ENCODE peak calls at places on chromosome 2, in eight cellular contexts. G is upper lobe of right lung, B is PC-3, I is GM12878, Y is fibroblast of lung, Z is prostate gland, O is stomach, H is cardiac muscle cell. N is an unnamed sample. For H3K36me3, the result is how much of the 10 kb centered on the place peaks cover.

GRCh38 chr2:207901401-207901800 is 123.9 kb downstream of the PLEKHM3 start:
- DNase-seq in I (no peak), Y (no peak), Z (no peak), G (no peak), H (no peak), O (no peak), B (no peak), N (no peak)

GRCh38 chr2:239957681-239958181 is 67.4 kb downstream of the NDUFA10 start:
- DNase-seq in I (no peak), H (no peak), Y (no peak), O (no peak), Z (no peak), G (no peak), B (no peak), N (no peak)

GRCh38 chr2:26870585-26871095 is 22.7 kb downstream of the DPYSL5 start:
- DNase-seq in H (no peak), Z (no peak), I (no peak), O (no peak), G (no peak), B (no peak), Y (no peak), N (no peak)

GRCh38 chr2:10904455-10904854 is 7.3 kb upstream of the KCNF1 start:
- DNase-seq in Y (no peak), H (no peak), Z (no peak), B (no peak), O (no peak), I (no peak), G (no peak), N (no peak)

GRCh38 chr2:74777161-74777900 is 56.6 kb upstream of the HK2 start:
- DNase-seq in G (no peak), Z (no peak), O (no peak), H (no peak), I (peak), B (no peak), Y (no peak), N (no peak)

GRCh38 chr2:10668402-10669012 is 21.3 kb downstream of the NOL10 start:
- DNase-seq in Y (peak), O (no peak), I (peak), G (no peak), B (peak), H (peak), Z (peak), N (no peak)

GRCh38 chr2:203022751-203023150 is 8.1 kb downstream of the NBEAL1 start:
- DNase-seq in B (no peak), O (no peak), I (no peak), G (no peak), Z (no peak), Y (peak), H (peak), N (no peak)

GRCh38 chr2:66601624-66602023 is 166.7 kb downstream of the MEIS1 start:
- DNase-seq in G (no peak), I (no peak), O (no peak), H (no peak), B (no peak), Z (no peak), Y (peak), N (no peak)

GRCh38 chr2:85188852-85189251 is 55.7 kb downstream of the TCF7L1 start:
- DNase-seq in Z (no peak), O (no peak), B (peak), G (no peak), Y (no peak), I (no peak), H (no peak), N (no peak)

GRCh38 chr2:118650327-118650726 is 197.1 kb downstream of the EN1 start:
- DNase-seq in B (no peak), O (no peak), G (no peak), Y (no peak), Z (no peak), I (no peak), H (no peak), N (no peak)

GRCh38 chr2:168608796-168609195 is 152.7 kb downstream of the CERS6 start:
- DNase-seq in O (no peak), I (no peak), G (no peak), B (no peak), Y (no peak), H (no peak), Z (no peak), N (no peak)

GRCh38 chr2:223247136-223247535 is 195.1 kb downstream of the KCNE4 start:
- DNase-seq in Z (no peak), O (no peak), H (peak), I (no peak), G (no peak), B (peak), Y (peak), N (peak)

GRCh38 chr2:66531156-66531555 is 96.2 kb downstream of the MEIS1 start:
- DNase-seq in Z (no peak), G (no peak), B (peak), I (no peak), Y (peak), O (no peak), H (no peak), N (no peak)

GRCh38 chr2:65377556-65378307 is 54.7 kb downstream of the SPRED2 start:
- DNase-seq in G (no peak), Z (peak), Y (peak), H (peak), B (peak), O (no peak), I (no peak), N (no peak)

GRCh38 chr2:240163056-240163714 is 22.7 kb upstream of the OTOS start:
- DNase-seq in Z (no peak), I (no peak), H (no peak), B (no peak), Y (no peak), O (no peak), G (peak), N (no peak)

GRCh38 chr2:98561902-98562695 is 46.2 kb downstream of the COA5 start:
- DNase-seq in I (no peak), O (no peak), B (no peak), H (no peak), Z (no peak), Y (peak), G (no peak), N (no peak)

GRCh38 chr2:98561018-98561417 is 47.3 kb downstream of the COA5 start:
- DNase-seq in O (no peak), I (no peak), B (no peak), Z (no peak), Y (no peak), H (no peak), G (no peak), N (no peak)

GRCh38 chr2:98565286-98565860 is 42.9 kb downstream of the COA5 start:
- DNase-seq in H (no peak), Z (no peak), G (no peak), O (no peak), Y (no peak), B (no peak), I (no peak), N (no peak)

GRCh38 chr2:98564541-98565164 is 43.7 kb downstream of the COA5 start:
- DNase-seq in Z (no peak), Y (no peak), G (no peak), B (no peak), H (no peak), O (no peak), I (no peak), N (no peak)

GRCh38 chr2:98563394-98563793 is 44.9 kb downstream of the COA5 start:
- DNase-seq in I (no peak), O (no peak), H (no peak), Y (no peak), G (no peak), B (no peak), Z (no peak), N (no peak)
- H3K36me3 ChIP-seq in I (under half), O (half or more), H (under half), Y (under half), G (half or more), B (under half), Z (under half), N (under half)

GRCh38 chr2:121129692-121130091 is 155.3 kb downstream of the TFCP2L1 start:
- DNase-seq in H (no peak), Z (no peak), B (no peak), Y (no peak), G (no peak), I (no peak), O (no peak), N (no peak)

GRCh38 chr2:121131375-121131774 is 153.6 kb downstream of the TFCP2L1 start:
- DNase-seq in B (no peak), Y (no peak), O (no peak), G (no peak), H (no peak), I (no peak), Z (no peak), N (no peak)

GRCh38 chr2:121133551-121134319 is 151.3 kb downstream of the TFCP2L1 start:
- DNase-seq in H (no peak), Z (no peak), Y (no peak), B (no peak), I (no peak), O (no peak), G (no peak), N (no peak)

GRCh38 chr2:121130301-121130850 is 154.6 kb downstream of the TFCP2L1 start:
- DNase-seq in B (no peak), Z (no peak), G (no peak), O (no peak), H (no peak), I (no peak), Y (no peak), N (no peak)

DNA sequence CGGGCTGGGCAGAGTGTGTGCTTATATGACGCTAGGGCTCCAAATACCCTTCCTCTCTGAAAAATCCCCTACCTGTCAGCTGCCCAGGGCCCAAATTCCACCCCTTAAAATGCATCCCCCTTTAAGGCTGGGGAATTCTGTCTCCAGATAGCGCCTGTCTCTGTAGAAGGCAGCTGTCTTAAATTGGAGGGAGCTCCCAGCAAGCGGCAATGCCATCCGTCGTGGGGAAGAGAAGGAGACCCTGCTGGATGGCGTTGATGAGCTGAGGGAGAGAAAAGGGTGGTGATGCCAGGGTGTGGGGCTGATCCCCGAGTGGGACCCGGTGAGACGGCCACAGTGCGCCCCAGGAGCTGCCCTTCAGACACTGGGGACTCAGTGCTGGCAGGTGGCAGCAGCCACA is 152.9 kb downstream of the TFCP2L1 start:
- DNase-seq in H (no peak), I (no peak), B (no peak), O (no peak), Z (no peak), Y (no peak), G (no peak), N (no peak)
- H3K4me3 ChIP-seq in H (no peak), I (no peak), B (no peak), O (no peak), Z (no peak), Y (no peak), G (no peak), N (no peak)

GRCh38 chr2:61363580-61363979 is 107.3 kb downstream of the USP34 start:
- DNase-seq in I (no peak), Z (no peak), G (no peak), Y (no peak), B (peak), O (no peak), H (no peak), N (no peak)
- TF ChIP-seq CTCF in I (no peak), Z (no peak), G (no peak), Y (no peak), B (no peak), O (no peak), H (no peak), N (no peak)

GRCh38 chr2:159217661-159218060 is 68.8 kb downstream of the WDSUB1 start:
- DNase-seq in H (no peak), O (no peak), I (no peak), B (no peak), Z (no peak), G (no peak), Y (no peak), N (no peak)
- H3K36me3 ChIP-seq in H (under half), O (half or more), I (under half), B (under half), Z (under half), G (half or more), Y (under half), N (under half)

DNA sequence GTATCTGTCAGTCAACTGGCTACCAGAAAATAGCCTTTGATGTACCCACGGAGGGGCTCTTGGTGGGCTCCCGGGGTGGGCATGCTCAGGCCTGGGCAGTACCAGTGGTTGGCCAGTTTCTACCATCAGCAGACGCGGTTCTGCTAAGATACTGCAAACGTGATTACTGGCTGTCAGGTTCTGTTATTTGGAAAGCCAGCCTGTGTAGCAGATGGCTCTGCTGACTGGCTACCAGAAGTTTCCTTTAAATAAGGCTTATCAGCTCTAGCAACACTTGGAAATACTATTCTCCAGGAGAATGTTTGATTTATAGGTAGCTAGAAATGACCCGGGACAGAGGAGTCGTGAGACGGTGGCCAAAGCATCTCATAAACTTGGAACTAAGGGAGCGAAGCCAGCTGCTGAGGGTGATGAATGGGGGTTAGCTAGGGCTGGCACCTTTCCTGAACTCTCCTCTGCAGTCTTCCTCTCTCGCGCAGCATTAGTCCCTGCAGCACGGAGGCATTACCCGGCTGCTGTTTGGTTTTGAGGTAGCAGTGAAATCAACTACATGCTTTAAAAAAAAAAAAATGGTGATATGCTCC is 171.9 kb downstream of the AGAP1 start:
- DNase-seq in Z (no peak), Y (peak), G (no peak), B (peak), H (peak), I (no peak), O (no peak), N (no peak)
- H3K4me3 ChIP-seq in Z (no peak), Y (peak), G (peak), B (peak), H (peak), I (no peak), O (peak), N (no peak)

GRCh38 chr2:53513167-53513666 is 254.4 kb upstream of the CHAC2 start:
- DNase-seq in B (no peak), Z (no peak), H (no peak), O (no peak), G (no peak), I (no peak), Y (no peak), N (no peak)

GRCh38 chr2:53512071-53512841 is 255.3 kb upstream of the CHAC2 start:
- DNase-seq in Y (peak), B (peak), O (no peak), G (no peak), I (no peak), Z (no peak), H (no peak), N (no peak)

GRCh38 chr2:53511549-53511948 is 256.1 kb upstream of the CHAC2 start:
- DNase-seq in Z (no peak), G (no peak), O (no peak), Y (no peak), I (no peak), H (no peak), B (peak), N (no peak)

GRCh38 chr2:53516650-53517049 is 251.0 kb upstream of the CHAC2 start:
- DNase-seq in B (no peak), I (no peak), Y (no peak), G (no peak), O (no peak), Z (no peak), H (no peak), N (no peak)

GRCh38 chr2:53515435-53516332 is 251.9 kb upstream of the CHAC2 start:
- DNase-seq in G (no peak), B (peak), H (peak), I (no peak), O (no peak), Z (no peak), Y (no peak), N (peak)
- TF ChIP-seq CTCF in G (peak), B (peak), H (no peak), I (no peak), O (no peak), Z (no peak), Y (no peak), N (no peak)

GRCh38 chr2:233275223-233275622 is 23.8 kb downstream of the ATG16L1 start:
- DNase-seq in G (no peak), Z (no peak), B (no peak), O (no peak), I (no peak), Y (no peak), H (no peak), N (no peak)
- H3K36me3 ChIP-seq in G (half or more), Z (under half), B (half or more), O (half or more), I (half or more), Y (under half), H (half or more), N (under half)

GRCh38 chr2:162245737-162246136 is 2.5 kb upstream of the FAP start:
- DNase-seq in Z (no peak), G (no peak), I (no peak), O (no peak), B (peak), H (peak), Y (peak), N (no peak)
- H3K4me3 ChIP-seq in Z (no peak), G (no peak), I (no peak), O (no peak), B (peak), H (no peak), Y (no peak), N (no peak)

DNA sequence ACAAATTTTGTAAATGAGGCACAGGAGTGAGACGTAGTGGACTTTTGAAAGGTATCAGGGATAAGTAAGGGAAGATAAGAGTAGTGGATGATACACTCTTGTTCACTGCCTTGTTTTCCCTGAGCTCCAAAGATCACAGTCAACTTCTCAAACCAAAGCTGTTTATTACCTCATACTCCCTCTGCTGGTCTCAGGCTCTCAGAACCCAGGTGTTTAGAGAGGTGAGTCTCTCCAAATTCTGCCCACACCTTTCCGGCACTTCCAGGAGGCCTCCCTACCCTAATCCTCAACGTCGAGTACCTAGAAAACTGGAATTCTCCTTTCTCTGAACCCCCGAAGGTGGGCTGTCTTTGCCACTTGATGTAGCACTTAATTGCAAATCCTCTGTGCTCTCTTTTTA is 621.1 kb downstream of the BCL11A start:
- DNase-seq in Z (no peak), Y (no peak), I (no peak), H (no peak), G (no peak), O (no peak), B (peak), N (no peak)
- TF ChIP-seq CTCF in Z (no peak), Y (no peak), I (peak), H (no peak), G (no peak), O (no peak), B (no peak), N (no peak)